ENCODE peak calls at places on chromosomes 1 and 21, in eight cellular contexts. L, E, P, B, C, A, W and M are unnamed samples.

GRCh38 chr21:38958940-38959685 is 153.4 kb downstream of the ETS2 start:
- DNase-seq in L (no peak), E (no peak), P (peak), B (no peak), C (no peak), A (peak), W (no peak), M (peak)

GRCh38 chr1:20587639-20588017 is 1.3 kb upstream of the CDA start:
- DNase-seq in L (no peak), E (no peak), P (no peak), B (no peak), C (no peak), A (peak), W (no peak), M (peak)

GRCh38 chr1:172002725-172003345 is 161.5 kb downstream of the DNM3 start:
- DNase-seq in L (no peak), E (peak), P (peak), B (no peak), C (peak), A (peak), W (peak), M (peak)

GRCh38 chr1:117371436-117372151 is 4.3 kb downstream of the MAN1A2 start:
- DNase-seq in L (no peak), E (no peak), P (peak), B (no peak), C (no peak), A (peak), W (no peak), M (no peak)

GRCh38 chr1:37437058-37437457 is 37.3 kb upstream of the ZC3H12A start:
- DNase-seq in L (no peak), E (no peak), P (no peak), B (no peak), C (no peak), A (no peak), W (peak), M (no peak)

GRCh38 chr1:225426395-225427248 is 1.2 kb downstream of the LBR start:
- DNase-seq in L (peak), E (peak), P (peak), B (peak), C (peak), A (peak), W (peak), M (peak)

GRCh38 chr1:241985787-241986186 is 13.1 kb downstream of the MAP1LC3C start:
- DNase-seq in L (no peak), E (peak), P (peak), B (no peak), C (peak), A (peak), W (peak), M (peak)

GRCh38 chr1:182413969-182414368 is 13.5 kb upstream of the TEDDM1 start:
- DNase-seq in L (no peak), E (no peak), P (no peak), B (no peak), C (no peak), A (no peak), W (no peak), M (no peak)

GRCh38 chr1:223775054-223775453 is 62.7 kb downstream of the CAPN2 start:
- DNase-seq in L (no peak), E (no peak), P (peak), B (no peak), C (no peak), A (peak), W (no peak), M (peak)

GRCh38 chr1:159913451-159914192 is 11.7 kb downstream of the TAGLN2 start:
- DNase-seq in L (no peak), E (no peak), P (no peak), B (no peak), C (no peak), A (no peak), W (no peak), M (no peak)

GRCh38 chr1:84675631-84676030 is 14.6 kb downstream of the SSX2IP start:
- DNase-seq in L (no peak), E (no peak), P (no peak), B (no peak), C (no peak), A (no peak), W (no peak), M (no peak)

GRCh38 chr1:15360681-15361080 is 49.0 kb upstream of the EFHD2 start:
- DNase-seq in L (peak), E (no peak), P (no peak), B (no peak), C (no peak), A (no peak), W (no peak), M (no peak)

GRCh38 chr1:197774691-197775281 is 494 bp downstream of the DENND1B start:
- DNase-seq in L (peak), E (peak), P (peak), B (peak), C (peak), A (peak), W (peak), M (peak)

GRCh38 chr1:10908266-10908665 is 104.2 kb upstream of the TARDBP start:
- DNase-seq in L (no peak), E (no peak), P (no peak), B (no peak), C (no peak), A (no peak), W (no peak), M (no peak)

GRCh38 chr1:6590046-6590445 is 10.3 kb downstream of the ZBTB48 start:
- DNase-seq in L (no peak), E (no peak), P (no peak), B (no peak), C (no peak), A (no peak), W (no peak), M (no peak)

GRCh38 chr1:6869002-6869380 is 83.7 kb downstream of the CAMTA1 start:
- DNase-seq in L (no peak), E (no peak), P (no peak), B (no peak), C (no peak), A (no peak), W (no peak), M (no peak)

GRCh38 chr1:25784575-25785051 is 15.4 kb upstream of the SELENON start:
- DNase-seq in L (no peak), E (no peak), P (no peak), B (peak), C (no peak), A (peak), W (no peak), M (no peak)